ENCODE peak calls at places on chromosomes 6 and 20, in four cellular contexts. V is left ventricle myocardium inferior, G is BE2C, X is lung. N is an unnamed sample.

GRCh38 chr20:37457928-37458327 is 63.1 kb upstream of the NNAT start:
- DNase-seq in V (no peak), G (no peak), X (no peak), N (no peak)

GRCh38 chr20:44609511-44610312 is 27.3 kb downstream of the PKIG start:
- DNase-seq in V (peak), G (peak), X (peak), N (peak)

GRCh38 chr6:121260651-121261102 is 73.6 kb downstream of the TBC1D32 start:
- DNase-seq in V (peak), G (peak), X (no peak), N (no peak)

GRCh38 chr20:23629017-23629541 is 8.7 kb downstream of the CST3 start:
- DNase-seq in V (peak), G (no peak), X (no peak), N (no peak)

GRCh38 chr20:3311623-3312022 is 72.6 kb upstream of the SLC4A11 start:
- DNase-seq in V (peak), G (no peak), X (no peak), N (no peak)

GRCh38 chr6:37204014-37204751 is 34.2 kb downstream of the PIM1 start:
- DNase-seq in V (no peak), G (no peak), X (peak), N (no peak)

GRCh38 chr20:16922834-16923233 is 174.7 kb downstream of the OTOR start:
- DNase-seq in V (no peak), G (no peak), X (no peak), N (no peak)

GRCh38 chr6:104956663-104957294 is at the start of gene LIN28B:
- DNase-seq in V (no peak), G (no peak), X (no peak), N (no peak)

GRCh38 chr6:9496837-9497236 is 918.0 kb downstream of the TFAP2A start:
- DNase-seq in V (no peak), G (no peak), X (no peak), N (no peak)

GRCh38 chr6:36249010-36249409 is 20.9 kb upstream of the PNPLA1 start:
- DNase-seq in V (no peak), G (no peak), X (no peak), N (no peak)

GRCh38 chr6:73194744-73195143 is 30.6 kb downstream of the KHDC1L start:
- DNase-seq in V (no peak), G (no peak), X (no peak), N (no peak)
- TF ChIP-seq CTCF in V (no peak), G (no peak), X (no peak), N (no peak)

DNA sequence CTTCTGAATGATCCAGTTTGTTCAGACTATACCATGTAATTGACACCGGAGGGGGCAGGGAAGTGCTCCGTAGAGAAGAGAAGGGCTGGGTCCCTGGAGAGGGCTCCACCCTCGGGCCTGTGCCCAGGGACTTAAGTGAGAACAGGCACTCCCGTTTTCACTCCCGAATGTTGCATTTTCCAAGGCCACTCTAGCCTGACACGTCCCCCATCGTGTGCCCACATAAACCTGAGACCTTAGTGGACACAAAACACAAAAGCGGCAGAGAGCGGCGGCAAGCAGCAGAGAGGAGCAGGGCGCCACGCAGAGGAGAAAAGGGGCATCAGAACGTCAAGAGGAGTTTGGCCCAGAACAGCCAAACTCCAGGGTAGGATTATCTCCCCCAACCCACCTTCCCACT is 1405.1 kb downstream of the GRIK2 start:
- DNase-seq in V (no peak), G (no peak), X (no peak), N (no peak)
- TF ChIP-seq CTCF in V (no peak), G (no peak), X (no peak), N (no peak)

GRCh38 chr20:237918-238317 is 10.9 kb downstream of the DEFB129 start:
- DNase-seq in V (no peak), G (no peak), X (no peak), N (no peak)

GRCh38 chr20:237479-237878 is 10.4 kb downstream of the DEFB129 start:
- DNase-seq in V (no peak), G (no peak), X (peak), N (no peak)

DNA sequence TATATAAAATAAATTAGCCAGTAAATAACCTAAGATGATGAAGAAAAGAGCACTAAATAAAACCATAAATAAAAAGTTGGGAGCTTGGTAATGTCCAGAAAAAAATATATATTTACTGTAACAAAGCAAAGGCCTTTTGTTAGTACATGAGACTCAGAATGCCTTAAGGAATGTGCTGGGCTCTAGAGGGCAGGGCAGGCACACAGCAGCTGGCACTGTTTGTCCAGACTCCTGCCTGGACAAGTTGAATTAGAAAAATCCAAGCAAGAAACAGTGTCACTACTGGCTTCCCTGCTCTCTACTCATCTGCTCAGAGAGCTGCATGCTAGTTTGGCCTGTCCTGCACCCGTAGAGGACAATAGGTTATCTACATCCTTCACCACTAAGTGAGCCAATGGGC is 8.8 kb downstream of the DEFB129 start:
- DNase-seq in V (no peak), G (no peak), X (no peak), N (no peak)
- TF ChIP-seq CTCF in V (peak), G (no peak), X (no peak), N (no peak)

DNA sequence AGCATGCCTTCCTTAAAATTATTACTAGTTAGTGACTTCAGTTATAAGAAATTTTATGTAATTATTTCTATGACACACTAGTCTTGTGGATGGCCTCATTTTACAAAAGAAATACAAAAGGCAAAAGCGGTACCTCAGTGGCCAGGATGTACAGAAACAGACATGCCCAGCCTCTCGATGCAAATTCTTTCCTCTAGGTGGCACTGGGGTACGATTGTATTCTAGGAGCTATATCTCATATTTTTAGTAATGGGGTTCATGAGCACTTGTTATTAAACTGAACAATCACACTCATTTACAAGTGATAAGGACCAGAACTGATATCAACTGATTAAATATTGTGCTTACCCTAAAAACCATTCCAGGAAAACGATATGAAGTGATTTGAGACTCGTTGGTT is 59.8 kb downstream of the SOD2 start:
- DNase-seq in V (no peak), G (peak), X (no peak), N (no peak)
- TF ChIP-seq CTCF in V (peak), G (peak), X (no peak), N (no peak)

GRCh38 chr6:15874821-15875220 is 212.0 kb upstream of the DTNBP1 start:
- DNase-seq in V (no peak), G (no peak), X (no peak), N (no peak)

GRCh38 chr6:15877245-15877644 is 214.4 kb upstream of the DTNBP1 start:
- DNase-seq in V (no peak), G (no peak), X (no peak), N (no peak)

GRCh38 chr6:15876406-15876805 is 213.6 kb upstream of the DTNBP1 start:
- DNase-seq in V (no peak), G (no peak), X (no peak), N (no peak)

GRCh38 chr6:15872252-15873103 is 209.7 kb upstream of the DTNBP1 start:
- DNase-seq in V (no peak), G (no peak), X (no peak), N (no peak)

DNA sequence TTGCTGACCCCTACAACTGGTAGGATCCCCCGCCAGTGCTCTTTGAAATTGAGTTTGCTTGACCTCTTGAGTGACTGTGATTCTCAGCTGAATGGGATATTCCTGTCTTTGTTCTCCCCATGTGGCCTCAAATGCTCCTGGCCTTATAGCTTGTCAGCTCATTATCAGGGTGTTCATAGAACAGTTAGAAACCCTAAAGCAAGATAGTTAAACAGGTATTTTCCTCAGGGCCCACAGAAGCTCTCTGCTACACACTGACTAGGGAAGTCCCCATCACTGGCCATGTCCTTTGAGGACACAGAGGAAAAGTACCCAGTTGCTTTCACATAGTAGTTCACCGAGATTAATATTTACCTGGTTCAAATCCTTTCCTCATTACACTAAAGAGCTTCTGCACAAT is 211.5 kb upstream of the DTNBP1 start:
- DNase-seq in V (no peak), G (no peak), X (no peak), N (no peak)
- TF ChIP-seq CTCF in V (no peak), G (no peak), X (no peak), N (no peak)

N was measured in omental fat pad.